ENCODE peak calls at places on chromosomes 4 and X, in four cellular contexts. X is K562, T is WTC11, B is HepG2. G is an unnamed sample.

GRCh38 chrX:41759817-41760216 is 35.8 kb downstream of the GPR82 start:
- DNase-seq in T (no peak), B (peak), X (peak), G (no peak)

GRCh38 chr4:96983830-96984229 is 1143.9 kb downstream of the PDHA2 start:
- DNase-seq in X (no peak), B (no peak), T (no peak), G (no peak)

GRCh38 chrX:13742397-13743176 is 8.0 kb downstream of the OFD1 start:
- DNase-seq in T (no peak), X (no peak), B (peak), G (peak)

GRCh38 chr4:48033825-48034413 is 17.3 kb downstream of the NIPAL1 start:
- DNase-seq in X (peak), B (peak), T (peak), G (no peak)

GRCh38 chrX:110268875-110269274 is 49.0 kb downstream of the AMMECR1 start:
- DNase-seq in T (no peak), X (no peak), B (no peak), G (no peak)

GRCh38 chr4:32455231-32455630 is 1735.1 kb downstream of the PCDH7 start:
- DNase-seq in B (no peak), X (no peak), T (no peak), G (no peak)

GRCh38 chr4:126023946-126024345 is 709.2 kb downstream of the FAT4 start:
- DNase-seq in X (no peak), B (no peak), T (no peak), G (no peak)

GRCh38 chr4:56127698-56128097 is 179.0 kb downstream of the CEP135 start:
- DNase-seq in X (no peak), T (no peak), B (no peak), G (no peak)

GRCh38 chr4:48664938-48665337 is 115.1 kb downstream of the FRYL start:
- DNase-seq in T (no peak), B (no peak), X (no peak), G (no peak)

GRCh38 chr4:80685219-80685618 is 345.3 kb upstream of the BMP3 start:
- DNase-seq in B (no peak), X (no peak), T (no peak), G (no peak)

GRCh38 chr4:38819569-38819968 is 15.0 kb upstream of the TLR1 start:
- DNase-seq in X (no peak), B (no peak), T (no peak), G (peak)

GRCh38 chr4:12852338-12853307 is 631.5 kb downstream of the RAB28 start:
- DNase-seq in T (no peak), X (no peak), B (peak), G (no peak)

GRCh38 chr4:177107288-177107901 is 202.3 kb upstream of the NEIL3 start:
- DNase-seq in X (no peak), T (no peak), B (no peak), G (no peak)

GRCh38 chr4:60315586-60315985 is 884.5 kb upstream of the ADGRL3 start:
- DNase-seq in T (no peak), X (no peak), B (no peak), G (no peak)

GRCh38 chr4:94939791-94940530 is 182.2 kb downstream of the BMPR1B start:
- DNase-seq in T (no peak), B (no peak), X (no peak), G (no peak)

GRCh38 chrX:21747523-21747922 is 10.4 kb downstream of the SMPX start:
- DNase-seq in T (no peak), X (no peak), B (no peak), G (no peak)

GRCh38 chr4:683982-684571 is 4.9 kb downstream of the SLC49A3 start:
- DNase-seq in X (peak), B (peak), T (peak), G (no peak)

GRCh38 chr4:7323872-7324650 is 110.7 kb downstream of the PSAPL1 start:
- DNase-seq in B (peak), X (no peak), T (no peak), G (no peak)
- TF ChIP-seq ETV6 in B (no peak), X (no peak), T (no peak), G (no peak)

GRCh38 chrX:94908171-94908570 is 1234.2 kb downstream of the FAM133A start:
- DNase-seq in X (no peak), T (no peak), B (no peak), G (no peak)
- TF ChIP-seq ETV6 in X (no peak), T (no peak), B (no peak), G (no peak)

GRCh38 chr4:25884040-25884788 is 21.4 kb upstream of the SEL1L3 start:
- DNase-seq in X (no peak), T (no peak), B (no peak), G (no peak)
- TF ChIP-seq ETV6 in X (no peak), T (no peak), B (no peak), G (no peak)

DNA sequence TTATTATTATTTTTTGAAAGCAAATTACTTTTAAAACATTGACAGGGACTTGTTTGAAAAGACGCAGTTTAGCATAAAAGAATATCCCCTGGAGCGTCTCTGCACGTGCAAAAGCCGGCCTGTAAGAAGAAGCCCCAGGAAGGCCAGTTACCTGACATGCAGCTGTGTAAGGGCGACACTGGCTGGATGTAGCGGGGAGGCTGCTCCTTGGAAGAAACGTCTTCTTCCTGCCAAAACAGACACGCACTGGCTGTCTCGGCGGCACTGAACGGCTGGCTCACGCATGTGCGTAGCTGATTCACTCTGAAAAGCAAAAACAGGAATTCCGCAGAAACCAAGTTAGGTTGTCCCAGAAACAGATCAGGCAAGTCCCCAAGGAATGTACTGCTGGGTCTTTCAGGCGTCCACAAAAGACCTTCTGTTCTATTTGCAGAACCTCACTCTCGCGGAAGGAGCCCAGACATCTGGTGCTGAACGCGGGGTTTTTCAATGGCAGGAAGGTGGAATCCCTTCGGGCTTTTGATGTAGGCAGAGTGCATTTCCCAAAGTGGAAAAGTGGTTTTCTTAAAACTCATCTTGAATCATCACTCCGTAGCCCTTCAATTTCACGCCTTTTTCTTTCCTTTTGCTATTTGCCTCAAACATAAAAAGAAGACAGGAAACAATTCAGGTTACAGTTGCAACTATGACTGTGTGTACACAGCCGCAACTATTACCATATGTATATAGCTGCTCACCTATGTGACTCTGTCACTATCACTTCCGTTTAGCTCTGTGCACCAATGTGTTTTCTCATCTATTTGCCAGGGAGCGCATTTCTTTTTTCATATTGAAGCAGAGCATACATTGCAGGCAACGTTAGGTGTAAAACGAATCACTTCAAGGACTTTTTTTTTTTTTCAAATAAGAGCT is 38.1 kb upstream of the ARSH start:
- DNase-seq in B (no peak), T (no peak), X (no peak), G (no peak)
- TF ChIP-seq ETV6 in B (no peak), T (no peak), X (no peak), G (no peak)

GRCh38 chr4:2936773-2937145 is 26.4 kb downstream of the NOP14 start:
- DNase-seq in X (no peak), B (no peak), T (no peak), G (peak)

GRCh38 chr4:2937986-2938385 is 25.2 kb downstream of the NOP14 start:
- DNase-seq in T (no peak), X (no peak), B (no peak), G (no peak)

GRCh38 chr4:2935762-2936743 is 27.2 kb downstream of the NOP14 start:
- DNase-seq in T (no peak), B (no peak), X (no peak), G (peak)

GRCh38 chr4:2938906-2939305 is 24.3 kb downstream of the NOP14 start:
- DNase-seq in X (no peak), B (no peak), T (no peak), G (no peak)

DNA sequence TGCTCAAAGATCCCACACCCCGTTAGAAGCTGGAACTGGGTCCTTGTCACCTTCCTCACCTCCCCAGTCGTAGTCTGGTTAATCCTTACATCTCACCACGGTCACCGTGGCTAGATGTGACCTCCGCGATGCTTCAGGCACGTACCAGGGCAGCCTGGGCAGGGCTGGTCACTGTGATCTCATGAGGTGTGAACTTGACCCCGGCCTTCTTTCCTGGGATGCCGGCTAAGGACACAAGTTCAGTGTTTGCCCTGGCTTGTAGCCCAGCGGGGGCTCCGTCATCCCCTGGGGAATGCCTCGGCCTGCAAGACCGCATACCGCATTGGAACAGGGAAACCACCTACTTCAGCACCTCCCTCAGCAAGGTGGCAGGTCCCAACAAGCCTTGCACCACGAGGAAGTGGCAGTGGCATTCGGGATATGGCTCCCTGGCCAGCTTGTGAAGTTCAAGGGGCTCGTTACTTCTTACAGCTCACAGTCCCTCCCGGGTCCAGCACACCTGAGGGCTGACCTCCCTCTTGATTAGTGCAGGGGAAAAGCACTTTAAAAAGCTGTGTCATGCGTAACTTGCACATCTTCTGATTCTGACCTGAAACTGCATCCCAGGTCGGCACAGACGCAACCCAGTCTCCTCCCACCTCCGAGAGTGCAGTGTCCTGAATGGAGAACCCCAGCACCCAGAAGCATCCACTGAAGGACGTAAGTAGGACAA is 25.9 kb downstream of the NOP14 start:
- DNase-seq in B (peak), X (no peak), T (no peak), G (peak)
- TF ChIP-seq ETV6 in B (no peak), X (no peak), T (no peak), G (no peak)

G was measured in GM12878.